ENCODE peak calls at places on chromosomes 5 and 9, in five cellular contexts. W, F, Y, Z and I are unnamed samples. For H3K9me3, the result is how much of the 10 kb centered on the place peaks cover.

GRCh38 chr5:67234671-67235176 is 38.1 kb upstream of the CD180 start:
- DNase-seq in Y (no peak), F (peak), Z (peak), W (no peak), I (no peak)

GRCh38 chr9:129109952-129110739 is 447 bp downstream of the CRAT start:
- DNase-seq in Y (no peak), W (peak), Z (no peak), F (no peak), I (no peak)

GRCh38 chr5:6236858-6237481 is 141.4 kb downstream of the MED10 start:
- DNase-seq in Z (no peak), F (no peak), W (no peak), Y (no peak), I (no peak)

GRCh38 chr9:36486933-36487481 is 85.7 kb upstream of the MELK start:
- DNase-seq in W (peak), Z (peak), Y (peak), F (peak), I (no peak)

GRCh38 chr5:29089591-29090141 is 2051.3 kb upstream of the CDH9 start:
- DNase-seq in W (no peak), F (no peak), Y (no peak), Z (no peak), I (no peak)

GRCh38 chr5:139262414-139263139 is 31.0 kb upstream of the MATR3 start:
- DNase-seq in Z (peak), F (peak), W (peak), Y (peak), I (peak)

GRCh38 chr5:1547236-1547635 is 23.5 kb upstream of the LPCAT1 start:
- DNase-seq in W (no peak), F (no peak), Z (no peak), Y (no peak), I (no peak)

GRCh38 chr5:6656680-6657079 is 23.4 kb downstream of the SRD5A1 start:
- DNase-seq in W (no peak), F (no peak), Y (no peak), Z (no peak), I (no peak)

GRCh38 chr9:111661802-111662491 is 542 bp downstream of the GNG10 start:
- DNase-seq in W (peak), Z (peak), F (peak), Y (peak), I (no peak)

GRCh38 chr5:143759368-143760136 is 52.4 kb upstream of the HMHB1 start:
- DNase-seq in F (no peak), Z (no peak), W (no peak), Y (no peak), I (no peak)

GRCh38 chr5:150618588-150619281 is 21.7 kb upstream of the SYNPO start:
- DNase-seq in W (no peak), F (no peak), Y (no peak), Z (peak), I (no peak)

GRCh38 chr9:107784235-107784958 is 294.8 kb upstream of the KLF4 start:
- DNase-seq in Z (peak), W (no peak), F (peak), Y (no peak), I (no peak)

GRCh38 chr5:27414099-27414498 is 375.7 kb upstream of the CDH9 start:
- DNase-seq in Y (no peak), W (no peak), F (no peak), Z (no peak), I (no peak)

GRCh38 chr9:122113574-122113973 is 20.5 kb upstream of the TTLL11 start:
- DNase-seq in W (no peak), Y (peak), Z (no peak), F (no peak), I (no peak)

GRCh38 chr9:136587145-136587943 is 41.5 kb upstream of the NOTCH1 start:
- DNase-seq in F (no peak), Y (peak), Z (peak), W (no peak), I (no peak)

GRCh38 chr9:2621678-2622360 is at the start of gene VLDLR:
- DNase-seq in Z (peak), Y (peak), W (peak), F (peak), I (no peak)

GRCh38 chr5:155833282-155833681 is 493.7 kb upstream of the SGCD start:
- DNase-seq in Y (peak), F (no peak), W (no peak), Z (no peak), I (no peak)

GRCh38 chr5:39360483-39361071 is 3.7 kb downstream of the C9 start:
- DNase-seq in Z (peak), F (peak), Y (no peak), W (no peak), I (no peak)

GRCh38 chr5:122880749-122881148 is 35.3 kb downstream of the SNX24 start:
- DNase-seq in Y (no peak), W (no peak), F (no peak), Z (peak), I (no peak)

GRCh38 chr9:134554750-134555655 is 86.6 kb upstream of the COL5A1 start:
- DNase-seq in Y (peak), F (no peak), Z (peak), W (no peak), I (no peak)

GRCh38 chr9:3189113-3189861 is 336.5 kb downstream of the RFX3 start:
- DNase-seq in F (no peak), W (no peak), Y (no peak), Z (no peak), I (no peak)

GRCh38 chr5:147568710-147569109 is 58.8 kb upstream of the DPYSL3 start:
- DNase-seq in Z (no peak), F (no peak), W (no peak), Y (peak), I (no peak)

GRCh38 chr5:130571076-130571475 is 594.0 kb downstream of the HINT1 start:
- DNase-seq in Y (no peak), Z (no peak), F (peak), W (no peak), I (no peak)

GRCh38 chr9:137303893-137304382 is 1.9 kb upstream of the NRARP start:
- DNase-seq in Y (peak), W (no peak), Z (no peak), F (no peak), I (no peak)

GRCh38 chr9:99059074-99059894 is 45.6 kb upstream of the TGFBR1 start:
- DNase-seq in W (no peak), F (no peak), Y (no peak), Z (no peak), I (no peak)

GRCh38 chr5:160970605-160971191 is 118.7 kb upstream of the ATP10B start:
- DNase-seq in Y (peak), F (peak), Z (no peak), W (no peak), I (no peak)

GRCh38 chr9:129278391-129279237 is 100.6 kb upstream of the IER5L start:
- DNase-seq in F (peak), W (no peak), Y (peak), Z (peak), I (no peak)

GRCh38 chr9:8872802-8873201 is 1073.2 kb upstream of the DMAC1 start:
- DNase-seq in F (no peak), W (no peak), Z (peak), Y (no peak), I (no peak)

GRCh38 chr9:127498298-127498697 is 47.0 kb downstream of the LRSAM1 start:
- DNase-seq in Y (no peak), Z (no peak), W (no peak), F (no peak), I (no peak)

GRCh38 chr9:70229026-70229425 is 29.8 kb upstream of the SMC5 start:
- DNase-seq in Z (no peak), Y (peak), W (no peak), F (no peak), I (no peak)

GRCh38 chr9:16197578-16198370 is 644.9 kb downstream of the CCDC171 start:
- DNase-seq in Y (no peak), Z (peak), W (no peak), F (no peak), I (no peak)

GRCh38 chr5:176625966-176626875 is 4.1 kb downstream of the SNCB start:
- DNase-seq in W (no peak), Z (no peak), F (peak), Y (no peak), I (no peak)

GRCh38 chr5:161284445-161284844 is 262.1 kb downstream of the GABRB2 start:
- DNase-seq in Y (no peak), F (no peak), W (no peak), Z (no peak), I (no peak)

GRCh38 chr5:6378128-6379023 is at the start of gene MED10:
- DNase-seq in W (peak), Z (peak), Y (peak), F (peak), I (peak)

GRCh38 chr5:171680485-171680884 is 105.1 kb upstream of the SMIM23 start:
- DNase-seq in W (no peak), Z (no peak), Y (no peak), F (no peak), I (no peak)

GRCh38 chr9:118575341-118576070 is 793.7 kb downstream of the BRINP1 start:
- DNase-seq in W (no peak), Z (peak), Y (no peak), F (peak), I (no peak)

GRCh38 chr5:41161271-41161670 is 52.1 kb downstream of the C6 start:
- DNase-seq in Z (peak), W (no peak), Y (no peak), F (no peak), I (no peak)

GRCh38 chr5:396715-397032 is 46.3 kb upstream of the EXOC3 start:
- DNase-seq in W (no peak), Y (no peak), F (no peak), Z (no peak), I (no peak)

GRCh38 chr5:34452170-34452828 is 203.8 kb upstream of the RAI14 start:
- DNase-seq in Z (peak), W (no peak), Y (peak), F (peak), I (no peak)

GRCh38 chr5:73436535-73437125 is 11.9 kb downstream of the FOXD1 start:
- DNase-seq in F (no peak), Z (no peak), W (no peak), Y (no peak), I (no peak)
- H3K9ac ChIP-seq in F (no peak), Z (peak), W (peak), Y (no peak), I (peak)

GRCh38 chr5:154472871-154473580 is 5.0 kb downstream of the HAND1 start:
- DNase-seq in W (peak), F (no peak), Y (peak), Z (peak), I (no peak)

GRCh38 chr5:154475613-154476342 is 2.2 kb downstream of the HAND1 start:
- DNase-seq in W (peak), F (no peak), Y (peak), Z (no peak), I (no peak)

GRCh38 chr5:154474267-154474956 is 3.6 kb downstream of the HAND1 start:
- DNase-seq in F (no peak), Z (no peak), W (peak), Y (peak), I (no peak)

GRCh38 chr5:154474957-154475334 is 3.1 kb downstream of the HAND1 start:
- DNase-seq in F (no peak), W (no peak), Y (no peak), Z (no peak), I (no peak)

GRCh38 chr5:154473581-154474266 is 4.3 kb downstream of the HAND1 start:
- DNase-seq in F (no peak), W (no peak), Y (peak), Z (no peak), I (no peak)
- H3K4me3 ChIP-seq in F (no peak), W (no peak), Y (no peak), Z (no peak), I (peak)

GRCh38 chr9:10704720-10705119 is 91.9 kb upstream of the PTPRD start:
- DNase-seq in Y (no peak), W (no peak), Z (peak), F (no peak), I (peak)

GRCh38 chr9:10697044-10697443 is 84.2 kb upstream of the PTPRD start:
- DNase-seq in F (no peak), Z (no peak), Y (no peak), W (no peak), I (no peak)

GRCh38 chr9:10703139-10703538 is 90.3 kb upstream of the PTPRD start:
- DNase-seq in Y (no peak), F (no peak), W (no peak), Z (no peak), I (no peak)

GRCh38 chr9:10701906-10702305 is 89.1 kb upstream of the PTPRD start:
- DNase-seq in Z (no peak), W (no peak), Y (no peak), F (no peak), I (no peak)

GRCh38 chr9:10700266-10700665 is 87.5 kb upstream of the PTPRD start:
- DNase-seq in Y (no peak), W (no peak), F (no peak), Z (peak), I (no peak)
- H3K9me3 ChIP-seq in Y (under half), W (under half), F (under half), Z (under half), I (under half)

GRCh38 chr9:95880011-95880690 is 4.7 kb downstream of the ERCC6L2 start:
- DNase-seq in Z (peak), W (no peak), F (no peak), Y (no peak), I (no peak)
- H3K9ac ChIP-seq in Z (no peak), W (no peak), F (no peak), Y (no peak), I (no peak)

GRCh38 chr5:132460835-132461230 is 29.7 kb downstream of the IRF1 start:
- DNase-seq in Z (no peak), F (no peak), W (no peak), Y (no peak), I (no peak)
- H3K4me3 ChIP-seq in Z (no peak), F (no peak), W (no peak), Y (no peak), I (no peak)

DNA sequence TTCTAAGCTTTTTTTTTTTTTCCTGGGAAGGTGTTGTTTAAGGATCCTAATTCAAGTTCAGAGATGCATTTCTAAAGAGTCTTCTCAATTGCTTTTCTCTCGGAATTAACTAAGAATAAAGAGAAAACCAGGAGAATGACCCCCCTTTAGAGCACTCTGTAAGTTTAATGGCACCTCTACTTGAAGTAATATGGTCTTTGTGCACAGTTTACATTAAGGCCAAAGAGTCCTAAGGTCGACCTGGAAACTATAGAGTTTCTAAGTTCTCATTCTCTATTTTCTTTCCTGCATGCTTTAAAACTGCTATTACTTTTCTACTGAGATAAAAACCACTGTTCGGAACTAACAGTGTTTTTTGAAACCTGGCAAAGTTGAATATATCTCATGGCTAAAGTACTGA is 923.1 kb upstream of the CDH10 start:
- DNase-seq in Y (no peak), F (no peak), W (no peak), Z (no peak), I (no peak)
- H3K9me3 ChIP-seq in Y (under half), F (under half), W (under half), Z (under half), I (under half)